ENCODE peak calls at places on chromosomes 11 and 22, in six cellular contexts. J is Caco-2; W is NCI-H1417; Z is pons; T is iris pigment epithelial cell; M is activated T-helper 1 cell treated with anti-CD3 and anti-CD28 coated beads, Interleukin-12 subunit alpha, Interleukin-12 subunit beta, Interleukin-2, Interleukin-4 antibody, amounts not matched to agents 30 ng/mL and 10 ng/mL and 1 ng/mL, durations not matched to agents 14 hours and 24 hours and 36 hours. P is an unnamed sample.

GRCh38 chr11:130652671-130653335 is 204.4 kb downstream of the ADAMTS15 start:
- DNase-seq in J (no peak), W (no peak), Z (no peak), T (peak; percentile 95), M (no peak), P (no peak)

GRCh38 chr22:25396615-25397200 is 167.8 kb upstream of the GRK3 start:
- DNase-seq in J (no peak), W (no peak), Z (no peak), T (no peak), M (no peak), P (no peak)

GRCh38 chr11:123519055-123519796 is 89.2 kb downstream of the GRAMD1B start:
- DNase-seq in J (peak; percentile 24), W (no peak), Z (peak; percentile 66), T (no peak), M (no peak), P (peak; percentile 58)

GRCh38 chr11:79925570-79925969 is 484.7 kb upstream of the TENM4 start:
- DNase-seq in J (no peak), W (no peak), Z (no peak), T (no peak), M (no peak), P (no peak)

GRCh38 chr11:18265949-18266348 is at the start of gene SAA1:
- DNase-seq in J (no peak), W (no peak), Z (no peak), T (peak; percentile 20), M (no peak), P (no peak)

GRCh38 chr11:1728931-1729691 is 21.3 kb downstream of the IFITM10 start:
- DNase-seq in J (peak; percentile 17), W (no peak), Z (no peak), T (no peak), M (no peak), P (no peak)

GRCh38 chr11:67372993-67373915 is at the start of gene CLCF1:
- DNase-seq in J (peak; percentile 78), W (peak; percentile 56), Z (no peak), T (peak; percentile 87), M (peak; percentile 32), P (peak; percentile 92)

GRCh38 chr22:46613606-46613997 is 6.6 kb upstream of the GRAMD4 start:
- DNase-seq in J (no peak), W (no peak), Z (no peak), T (no peak), M (no peak), P (peak; percentile 52)

GRCh38 chr22:41992496-41992895 is 6.1 kb upstream of the WBP2NL start:
- DNase-seq in J (no peak), W (no peak), Z (no peak), T (no peak), M (no peak), P (no peak)

GRCh38 chr11:125443767-125444311 is 52.2 kb downstream of the FEZ1 start:
- DNase-seq in J (peak; percentile 26), W (peak; percentile 68), Z (no peak), T (no peak), M (no peak), P (peak; percentile 32)

GRCh38 chr22:35761037-35761436 is 43.4 kb downstream of the APOL5 start:
- DNase-seq in J (no peak), W (peak; percentile 0), Z (peak; percentile 53), T (no peak), M (no peak), P (peak; percentile 35)

GRCh38 chr11:13168281-13168680 is 109.3 kb upstream of the BMAL1 start:
- DNase-seq in J (no peak), W (no peak), Z (peak; percentile 34), T (no peak), M (no peak), P (no peak)

GRCh38 chr11:122853971-122854446 is 15.7 kb downstream of the CRTAM start:
- DNase-seq in J (peak; percentile 69), W (peak; percentile 91), Z (peak; percentile 84), T (peak; percentile 73), M (peak; percentile 15), P (peak; percentile 91)

GRCh38 chr11:123216249-123216648 is 21.2 kb upstream of the CLMP start:
- DNase-seq in J (no peak), W (no peak), Z (no peak), T (no peak), M (no peak), P (no peak)

GRCh38 chr11:1192741-1193325 is 30.0 kb upstream of the MUC5B start:
- DNase-seq in J (peak; percentile 11), W (no peak), Z (no peak), T (no peak), M (no peak), P (no peak)

GRCh38 chr11:127609025-127609788 is 608.6 kb upstream of the KIRREL3 start:
- DNase-seq in J (no peak), W (peak; percentile 13), Z (no peak), T (no peak), M (no peak), P (no peak)

GRCh38 chr11:88522624-88523361 is 185.3 kb upstream of the CTSC start:
- DNase-seq in J (no peak), W (no peak), Z (no peak), T (no peak), M (no peak), P (no peak)

GRCh38 chr11:3340025-3340424 is 38.9 kb downstream of the ZNF195 start:
- DNase-seq in J (no peak), W (no peak), Z (no peak), T (peak; percentile 95), M (no peak), P (no peak)

GRCh38 chr11:15805726-15806125 is 550.6 kb downstream of the SOX6 start:
- DNase-seq in J (no peak), W (no peak), Z (no peak), T (no peak), M (no peak), P (peak; percentile 15)

GRCh38 chr11:116257092-116257491 is 515.7 kb downstream of the BUD13 start:
- DNase-seq in J (peak; percentile 58), W (no peak), Z (no peak), T (no peak), M (no peak), P (peak; percentile 64)

GRCh38 chr22:39664485-39665200 is 94.1 kb downstream of the CACNA1I start:
- DNase-seq in J (peak; percentile 63), W (peak; percentile 6), Z (no peak), T (no peak), M (no peak), P (peak; percentile 57)

GRCh38 chr11:112129656-112130055 is 34.2 kb downstream of the IL18 start:
- DNase-seq in J (no peak), W (no peak), Z (peak; percentile 89), T (no peak), M (no peak), P (no peak)

GRCh38 chr11:60803273-60803936 is 18.3 kb downstream of the MS4A10 start:
- DNase-seq in J (no peak), W (no peak), Z (no peak), T (no peak), M (no peak), P (no peak)

GRCh38 chr22:47604563-47604962 is 842.1 kb downstream of the TBC1D22A start:
- DNase-seq in J (peak; percentile 1), W (no peak), Z (no peak), T (no peak), M (no peak), P (no peak)

GRCh38 chr22:17201285-17201945 is 17.8 kb downstream of the ADA2 start:
- DNase-seq in J (no peak), W (no peak), Z (peak; percentile 64), T (peak; percentile 16), M (no peak), P (no peak)

GRCh38 chr11:33454264-33454663 is 197.1 kb downstream of the HIPK3 start:
- DNase-seq in J (no peak), W (peak; percentile 96), Z (no peak), T (no peak), M (no peak), P (peak; percentile 50)

GRCh38 chr11:124762077-124762623 is at the start of gene ESAM:
- DNase-seq in J (peak; percentile 82), W (peak; percentile 68), Z (no peak), T (no peak), M (peak; percentile 64), P (peak; percentile 51)

GRCh38 chr22:30187726-30188407 is 58.7 kb downstream of the LIF start:
- DNase-seq in J (no peak), W (no peak), Z (no peak), T (peak; percentile 54), M (no peak), P (no peak)

GRCh38 chr11:117919326-117920275 is 9.6 kb downstream of the TMPRSS13 start:
- DNase-seq in J (peak; percentile 51), W (no peak), Z (no peak), T (no peak), M (no peak), P (no peak)

GRCh38 chr11:114219559-114220349 is 76.4 kb upstream of the NNMT start:
- DNase-seq in J (no peak), W (no peak), Z (peak; percentile 45), T (peak; percentile 93), M (no peak), P (no peak)

GRCh38 chr11:67055812-67056211 is 835 bp upstream of the RHOD start:
- DNase-seq in J (peak; percentile 71), W (peak; percentile 74), Z (no peak), T (peak; percentile 42), M (no peak), P (peak; percentile 93)

GRCh38 chr11:18731949-18732821 is 6.2 kb upstream of the IGSF22 start:
- DNase-seq in J (peak; percentile 60), W (peak; percentile 75), Z (peak; percentile 42), T (peak; percentile 34), M (peak; percentile 47), P (peak; percentile 80)

GRCh38 chr22:47162865-47163264 is 400.4 kb downstream of the TBC1D22A start:
- DNase-seq in J (peak; percentile 16), W (no peak), Z (no peak), T (no peak), M (no peak), P (no peak)

GRCh38 chr11:117356126-117356761 is 28.6 kb downstream of the CEP164 start:
- DNase-seq in J (no peak), W (no peak), Z (no peak), T (no peak), M (no peak), P (peak; percentile 24)

GRCh38 chr11:20089357-20089756 is 70.9 kb downstream of the DBX1 start:
- DNase-seq in J (no peak), W (no peak), Z (no peak), T (peak; percentile 28), M (no peak), P (no peak)

P was measured in left kidney.